ENCODE peak calls at places on chromosome 2, in six cellular contexts. R is osteocyte; V is activated effector memory CD4-positive, alpha-beta T cell treated with anti-CD3 and anti-CD28 coated beads, Interleukin-2, amount 50 U/mL, for 16 hours; W is NCI-H748 treated with DMSO at 0.1 percent for 48 hours; O is fibroblast of lung; Z is activated naive CD4-positive, alpha-beta T cell treated with anti-CD3 and anti-CD28 coated beads for 36 hours. H is an unnamed sample.

GRCh38 chr2:127665267-127665893 is 9.9 kb downstream of the LIMS2 start:
- DNase-seq in Z (no peak), W (no peak), R (no peak), V (peak; percentile 30), O (no peak), H (no peak)

GRCh38 chr2:158753561-158754302 is 41.4 kb upstream of the DAPL1 start:
- DNase-seq in W (peak; percentile 40), O (peak; percentile 54), R (no peak), Z (peak; percentile 42), V (no peak), H (peak; percentile 70)

GRCh38 chr2:44171018-44171417 is 2.3 kb downstream of the PPM1B start:
- DNase-seq in W (no peak), V (no peak), R (no peak), O (peak; percentile 83), Z (no peak), H (no peak)

GRCh38 chr2:105183555-105184323 is 57.8 kb upstream of the GPR45 start:
- DNase-seq in W (no peak), V (no peak), Z (no peak), O (no peak), R (no peak), H (no peak)

GRCh38 chr2:126671049-126671448 is 15.1 kb downstream of the GYPC start:
- DNase-seq in O (no peak), W (no peak), Z (no peak), V (no peak), R (no peak), H (no peak)

GRCh38 chr2:133825778-133826177 is 257.5 kb upstream of the NCKAP5 start:
- DNase-seq in O (no peak), Z (no peak), R (no peak), W (no peak), V (no peak), H (no peak)

GRCh38 chr2:27887830-27888229 is 2.4 kb downstream of the RBKS start:
- DNase-seq in O (no peak), Z (no peak), V (no peak), R (no peak), W (no peak), H (no peak)

GRCh38 chr2:202133556-202134245 is 60.6 kb downstream of the KIAA2012 start:
- DNase-seq in R (no peak), W (no peak), Z (no peak), O (no peak), V (no peak), H (no peak)

GRCh38 chr2:200095436-200095835 is 140.1 kb downstream of the MAIP1 start:
- DNase-seq in O (no peak), W (no peak), Z (no peak), R (no peak), V (no peak), H (no peak)

GRCh38 chr2:200383380-200384110 is 77.1 kb downstream of the SPATS2L start:
- DNase-seq in R (no peak), W (no peak), Z (no peak), O (peak; percentile 77), V (no peak), H (peak; percentile 39)

GRCh38 chr2:72148975-72149555 is 1.4 kb upstream of the CYP26B1 start:
- DNase-seq in W (no peak), Z (no peak), O (peak; percentile 40), V (peak; percentile 64), R (peak; percentile 82), H (peak; percentile 38)

GRCh38 chr2:215973111-215973792 is 40.1 kb downstream of the MREG start:
- DNase-seq in R (no peak), V (no peak), O (no peak), Z (no peak), W (no peak), H (no peak)

H was measured in erythroblast.